ENCODE peak calls at places on chromosomes 6 and 20, in seven cellular contexts. C, I, X, V, Z, U and R are unnamed samples.
A peak's percentile ranks its signal among the peaks of the same experiment; 100 is the strongest.

GRCh38 chr6:36691612-36692011 is 6.0 kb upstream of the RAB44 start:
- DNase-seq in C (no peak), I (no peak), X (no peak), V (no peak), Z (no peak), U (no peak), R (no peak)

GRCh38 chr6:166861304-166861703 is 95.0 kb downstream of the RNASET2 start:
- DNase-seq in C (no peak), I (no peak), X (no peak), V (no peak), Z (no peak), U (no peak), R (no peak)

GRCh38 chr6:53824714-53825113 is 29.9 kb downstream of the LRRC1 start:
- DNase-seq in C (no peak), I (no peak), X (no peak), V (no peak), Z (no peak), U (no peak), R (no peak)

GRCh38 chr6:23319560-23319959 is 750.2 kb downstream of the HDGFL1 start:
- DNase-seq in C (no peak), I (no peak), X (no peak), V (no peak), Z (no peak), U (no peak), R (no peak)

GRCh38 chr20:1801551-1801950 is 93.7 kb upstream of the SIRPA start:
- DNase-seq in C (peak; percentile 27), I (no peak), X (no peak), V (no peak), Z (no peak), U (no peak), R (no peak)

GRCh38 chr6:10451828-10452509 is 37.1 kb upstream of the TFAP2A start:
- DNase-seq in C (no peak), I (no peak), X (no peak), V (no peak), Z (peak; percentile 96), U (no peak), R (peak; percentile 51)

GRCh38 chr6:164013480-164014208 is 599.1 kb downstream of the QKI start:
- DNase-seq in C (no peak), I (no peak), X (no peak), V (no peak), Z (no peak), U (no peak), R (no peak)

GRCh38 chr6:36822506-36823269 is 16.6 kb downstream of the CPNE5 start:
- DNase-seq in C (no peak), I (no peak), X (no peak), V (no peak), Z (no peak), U (no peak), R (no peak)

GRCh38 chr6:27753668-27754407 is 158.4 kb downstream of the OR2B2 start:
- DNase-seq in C (peak; percentile 75), I (peak; percentile 37), X (no peak), V (no peak), Z (peak; percentile 91), U (peak; percentile 21), R (peak; percentile 26)

GRCh38 chr20:4152696-4153235 is 137.4 kb upstream of the RNF24 start:
- DNase-seq in C (no peak), I (no peak), X (no peak), V (no peak), Z (peak; percentile 28), U (no peak), R (no peak)

GRCh38 chr6:40391086-40391485 is 196.1 kb downstream of the LRFN2 start:
- DNase-seq in C (peak; percentile 36), I (no peak), X (no peak), V (no peak), Z (no peak), U (no peak), R (peak; percentile 2)

GRCh38 chr6:5067305-5067704 is 17.8 kb upstream of the PPP1R3G start:
- DNase-seq in C (no peak), I (no peak), X (no peak), V (no peak), Z (no peak), U (no peak), R (no peak)

GRCh38 chr6:145733770-145734169 is 1.6 kb downstream of the EPM2A start:
- DNase-seq in C (no peak), I (no peak), X (no peak), V (no peak), Z (peak; percentile 12), U (no peak), R (no peak)

GRCh38 chr20:19697415-19697814 is 60.6 kb upstream of the RIN2 start:
- DNase-seq in C (no peak), I (no peak), X (no peak), V (no peak), Z (no peak), U (no peak), R (no peak)

GRCh38 chr6:157198425-157199279 is 124.7 kb downstream of the TMEM242 start:
- DNase-seq in C (no peak), I (peak; percentile 97), X (peak; percentile 12), V (no peak), Z (no peak), U (no peak), R (peak; percentile 95)

GRCh38 chr6:33905081-33905609 is 101.3 kb upstream of the MLN start:
- DNase-seq in C (no peak), I (no peak), X (no peak), V (no peak), Z (no peak), U (peak; percentile 34), R (no peak)